ENCODE peak calls at places on chromosomes 7 and 10, in ten cellular contexts. K, X, I, A, T, J, D, V, S and H are unnamed samples.

GRCh38 chr7:38000272-38000671 is 79.8 kb downstream of the EPDR1 start:
- DNase-seq in I (no peak), X (no peak), A (no peak), K (no peak), J (no peak), S (no peak), D (no peak), V (no peak), T (no peak), H (no peak)

GRCh38 chr10:71244638-71245419 is 32.5 kb downstream of the UNC5B start:
- DNase-seq in A (peak), K (no peak), S (peak), I (peak), X (peak), D (no peak), J (no peak), T (no peak), V (peak), H (no peak)

GRCh38 chr7:50751136-50751535 is 31.6 kb downstream of the GRB10 start:
- DNase-seq in I (no peak), J (no peak), T (no peak), S (no peak), X (no peak), D (no peak), V (no peak), K (no peak), A (no peak), H (no peak)

GRCh38 chr7:42611961-42612360 is 299.9 kb downstream of the C7orf25 start:
- DNase-seq in I (no peak), V (no peak), K (no peak), J (no peak), X (no peak), D (no peak), S (no peak), T (no peak), A (no peak), H (no peak)

GRCh38 chr7:26346611-26347200 is 55.0 kb downstream of the SNX10 start:
- DNase-seq in T (no peak), I (peak), X (peak), V (no peak), S (no peak), D (peak), J (peak), K (no peak), A (no peak), H (no peak)

GRCh38 chr10:103491729-103492364 is 1.7 kb upstream of the NEURL1 start:
- DNase-seq in T (no peak), I (peak), X (peak), S (peak), D (peak), K (no peak), V (no peak), J (no peak), A (peak), H (no peak)

GRCh38 chr10:13439771-13440708 is 88.8 kb downstream of the BEND7 start:
- DNase-seq in V (peak), J (peak), K (peak), A (no peak), X (peak), T (no peak), S (peak), I (peak), D (no peak), H (peak)

GRCh38 chr7:137890449-137890916 is 43.7 kb upstream of the DGKI start:
- DNase-seq in X (no peak), S (no peak), A (no peak), D (no peak), V (peak), T (no peak), I (no peak), K (no peak), J (no peak), H (no peak)

GRCh38 chr7:67614843-67615242 is 618.2 kb downstream of the TYW1 start:
- DNase-seq in S (no peak), V (no peak), T (no peak), I (no peak), X (no peak), A (no peak), D (no peak), K (no peak), J (no peak), H (no peak)

DNA sequence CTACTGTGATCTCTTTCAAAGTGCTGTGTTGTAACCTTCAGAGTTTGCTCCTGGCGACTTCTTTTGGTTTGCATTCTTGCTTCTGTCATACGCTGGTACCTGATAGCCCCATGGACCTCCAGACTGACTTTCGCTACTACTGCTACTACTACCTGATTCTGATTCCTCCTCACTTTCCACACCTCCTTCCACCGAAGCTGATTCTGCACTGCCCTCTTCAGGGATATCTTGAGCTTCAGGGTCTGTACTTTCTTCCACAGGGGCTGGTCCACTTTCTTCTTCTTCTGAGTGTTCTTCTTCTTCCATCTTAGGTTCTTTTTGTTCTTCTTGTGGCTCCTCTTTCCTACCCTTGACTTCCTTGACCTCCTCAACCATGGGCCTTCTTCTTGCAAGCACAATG is 992.4 kb downstream of the PCDH15 start:
- DNase-seq in I (no peak), S (no peak), V (no peak), K (no peak), T (no peak), J (no peak), A (no peak), D (no peak), X (no peak), H (no peak)
- TF ChIP-seq CTCF in I (no peak), S (no peak), V (no peak), K (no peak), T (no peak), J (no peak), A (no peak), D (no peak), X (no peak), H (no peak)

DNA sequence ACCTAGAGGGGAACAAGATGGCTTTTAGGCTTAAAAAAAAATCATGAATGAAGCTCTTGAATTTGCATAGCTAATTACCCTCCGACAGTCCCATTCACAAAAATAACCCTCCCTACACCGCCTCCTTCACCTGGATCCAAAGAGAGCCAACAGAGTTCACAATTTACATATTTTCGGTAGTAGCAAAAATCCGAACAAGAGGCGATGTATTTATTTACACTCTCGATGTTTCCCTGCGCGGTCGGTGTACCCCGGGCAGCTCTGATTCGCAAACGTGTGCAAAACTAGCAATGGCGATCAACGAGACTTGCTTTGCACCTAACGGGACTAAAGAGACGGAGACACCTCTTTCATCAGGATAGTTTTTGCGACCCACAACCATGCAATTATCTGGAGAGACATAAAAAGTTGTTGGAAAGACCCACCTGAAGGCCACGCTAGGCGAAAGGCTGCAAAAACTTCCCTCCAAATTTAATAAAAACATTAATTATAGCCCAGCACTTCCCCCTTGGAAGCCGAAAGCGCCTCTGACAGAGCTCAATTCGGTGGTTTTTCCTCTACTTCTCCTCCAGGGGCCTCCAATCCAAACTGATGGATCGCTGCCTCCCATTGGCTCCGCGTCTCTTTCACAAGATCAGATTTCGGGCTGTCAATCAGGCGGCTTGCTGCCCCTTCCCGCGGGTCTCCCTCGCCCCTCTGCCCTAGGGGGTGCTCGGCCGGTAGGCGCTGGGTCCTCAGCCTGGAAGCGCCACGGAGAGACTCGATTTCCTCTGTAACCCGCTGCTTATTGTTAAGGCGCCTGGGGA is at the start of gene ETV1:
- DNase-seq in A (no peak), K (no peak), S (peak), J (peak), V (peak), I (peak), D (peak), X (peak), T (no peak), H (no peak)
- TF ChIP-seq CTCF in A (peak), K (no peak), S (peak), J (no peak), V (peak), I (peak), D (no peak), X (no peak), T (no peak), H (no peak)

GRCh38 chr10:46995234-46995633 is 84.0 kb downstream of the PTPN20 start:
- DNase-seq in X (no peak), D (peak), T (no peak), V (no peak), A (no peak), J (no peak), K (no peak), I (no peak), S (no peak), H (no peak)
- TF ChIP-seq CTCF in X (no peak), D (no peak), T (no peak), V (no peak), A (peak), J (no peak), K (no peak), I (no peak), S (no peak), H (peak)

DNA sequence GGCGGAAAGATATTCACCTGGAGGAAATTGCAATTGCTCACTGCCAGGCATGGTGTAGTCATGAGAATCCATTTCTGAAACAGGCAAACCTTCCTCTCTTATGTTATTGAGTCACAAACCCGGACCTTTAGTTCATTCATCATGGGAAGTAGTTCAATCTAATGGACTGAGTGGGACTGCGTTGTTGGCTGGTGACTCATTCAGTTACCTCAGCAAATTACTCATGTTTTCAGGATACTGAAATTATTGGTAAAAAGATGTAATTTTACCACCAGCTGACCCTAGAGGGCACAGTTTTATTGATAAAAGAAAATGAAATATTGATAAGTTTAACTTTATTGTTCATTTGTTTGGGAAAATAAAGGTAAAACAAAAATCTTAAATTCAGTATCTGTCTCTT is 1194.4 kb upstream of the SORCS1 start:
- DNase-seq in V (no peak), D (peak), X (no peak), T (peak), S (peak), A (peak), J (no peak), I (no peak), K (no peak), H (no peak)
- TF ChIP-seq CTCF in V (no peak), D (no peak), X (no peak), T (no peak), S (peak), A (no peak), J (no peak), I (no peak), K (no peak), H (peak)

GRCh38 chr10:35126530-35127288 is at the start of gene CREM:
- DNase-seq in S (peak), X (peak), D (peak), A (peak), J (peak), T (peak), I (peak), V (peak), K (peak), H (peak)

GRCh38 chr10:35126062-35126529 is 550 bp upstream of the CREM start:
- DNase-seq in S (no peak), D (no peak), V (no peak), K (no peak), J (no peak), A (no peak), T (no peak), I (peak), X (no peak), H (no peak)

GRCh38 chr10:35124540-35124939 is 2.1 kb upstream of the CREM start:
- DNase-seq in X (no peak), J (no peak), V (no peak), A (no peak), S (no peak), D (no peak), I (no peak), T (no peak), K (no peak), H (no peak)

GRCh38 chr10:35129185-35129674 is 2.6 kb downstream of the CREM start:
- DNase-seq in T (no peak), A (no peak), K (no peak), D (no peak), J (no peak), I (no peak), S (no peak), X (no peak), V (no peak), H (no peak)

DNA sequence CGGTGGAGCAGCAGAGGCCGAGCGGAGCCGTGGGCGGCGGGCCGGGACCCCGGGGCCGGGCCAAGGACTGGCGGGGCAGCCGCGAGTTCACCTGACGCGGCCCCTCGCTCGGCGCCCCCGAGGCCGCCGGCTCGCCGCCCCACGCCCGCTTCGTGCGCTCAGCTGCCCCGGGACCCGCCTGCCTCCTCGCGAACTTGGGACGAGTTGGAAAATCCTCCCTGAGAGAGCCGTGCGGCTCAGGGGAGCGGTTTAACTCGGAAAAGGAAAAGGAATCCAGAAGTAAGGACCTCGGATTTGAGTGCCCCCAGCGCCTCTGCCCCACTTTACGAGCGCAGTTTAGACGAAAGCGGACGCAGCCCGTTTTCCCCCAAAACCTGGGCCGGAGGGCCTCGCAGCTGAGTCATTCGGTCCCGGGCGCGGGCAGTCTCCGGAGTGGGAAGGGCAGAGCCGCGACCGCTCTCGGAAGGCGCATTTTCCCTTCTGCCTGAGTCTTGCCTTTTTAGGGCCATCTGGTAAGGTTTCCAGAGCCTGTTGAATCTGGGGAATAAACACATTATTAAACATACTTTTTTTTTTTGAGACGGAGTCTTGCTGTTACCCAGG is 744 bp downstream of the CREM start:
- DNase-seq in K (peak), T (no peak), A (no peak), V (peak), D (no peak), S (no peak), I (peak), J (peak), X (peak), H (no peak)
- TF ChIP-seq CTCF in K (no peak), T (no peak), A (no peak), V (no peak), D (peak), S (no peak), I (no peak), J (no peak), X (no peak), H (no peak)

GRCh38 chr10:15744217-15744865 is 24.6 kb upstream of the ITGA8 start:
- DNase-seq in K (no peak), J (peak), S (peak), T (no peak), A (no peak), V (no peak), D (no peak), I (no peak), X (peak), H (no peak)
- TF ChIP-seq CTCF in K (no peak), J (peak), S (peak), T (peak), A (peak), V (no peak), D (peak), I (peak), X (peak), H (peak)

GRCh38 chr10:58952747-58953466 is 223.5 kb upstream of the PHYHIPL start:
- DNase-seq in X (peak), V (no peak), T (peak), A (no peak), D (no peak), S (peak), I (no peak), J (peak), K (no peak), H (no peak)
- TF ChIP-seq CTCF in X (peak), V (peak), T (peak), A (peak), D (peak), S (peak), I (peak), J (peak), K (peak), H (peak)

GRCh38 chr10:121276046-121276445 is 322.2 kb downstream of the FGFR2 start:
- DNase-seq in K (no peak), X (no peak), S (no peak), V (no peak), J (no peak), A (no peak), T (no peak), I (no peak), D (no peak), H (no peak)
- TF ChIP-seq CTCF in K (no peak), X (no peak), S (no peak), V (no peak), J (no peak), A (no peak), T (no peak), I (no peak), D (no peak), H (no peak)

GRCh38 chr7:40483630-40484029 is 348.8 kb downstream of the SUGCT start:
- DNase-seq in V (no peak), S (peak), T (no peak), D (no peak), X (no peak), I (no peak), K (no peak), J (no peak), A (no peak), H (no peak)
- TF ChIP-seq CTCF in V (no peak), S (peak), T (peak), D (no peak), X (no peak), I (no peak), K (no peak), J (no peak), A (peak), H (no peak)

DNA sequence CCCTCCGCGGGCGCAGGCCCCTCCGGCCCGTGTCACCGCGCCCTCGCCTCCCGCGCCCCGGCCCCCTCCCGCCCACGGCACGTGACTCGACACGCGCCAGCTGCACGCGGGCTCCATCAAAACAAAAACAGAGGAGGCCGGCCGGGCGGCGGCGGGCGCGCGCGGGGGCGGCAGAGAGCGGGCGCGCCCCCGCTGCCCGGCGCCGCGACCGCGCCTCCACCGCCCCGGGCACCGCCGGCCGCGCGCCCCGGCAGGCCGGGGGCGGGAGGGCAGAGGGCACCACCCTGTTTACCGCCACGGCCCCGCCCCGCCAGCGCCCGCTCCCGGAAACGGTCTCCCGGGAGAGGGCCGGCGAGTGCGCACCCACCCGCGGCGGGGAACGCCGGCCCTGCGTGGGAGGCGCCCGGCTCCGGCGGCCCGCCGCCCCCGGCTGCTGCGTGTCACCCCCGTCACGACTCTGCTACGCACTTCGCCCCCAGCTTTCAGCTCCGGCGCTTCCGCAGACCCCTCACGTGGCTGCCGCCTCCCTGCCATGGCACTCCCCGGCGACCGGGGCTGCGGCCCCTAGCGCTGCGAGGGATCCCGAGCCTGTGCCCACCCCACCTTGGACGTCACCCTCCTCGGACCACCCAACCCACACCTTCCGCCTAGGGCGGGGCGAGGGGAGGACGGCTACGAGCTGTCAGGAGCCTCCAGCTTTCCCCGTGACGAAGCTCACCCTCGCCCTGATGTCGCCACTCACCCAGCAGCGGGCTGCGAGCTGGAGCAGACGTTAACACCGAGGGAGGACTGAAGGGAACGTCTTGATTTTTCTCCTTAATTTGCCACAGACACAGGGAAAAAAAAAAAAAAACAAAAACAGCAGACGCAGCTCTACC is 221.6 kb upstream of the MKLN1 start:
- DNase-seq in J (peak), I (peak), X (peak), T (no peak), K (peak), S (peak), D (peak), V (peak), A (no peak), H (peak)
- TF ChIP-seq CTCF in J (no peak), I (no peak), X (no peak), T (no peak), K (no peak), S (no peak), D (no peak), V (no peak), A (no peak), H (no peak)